ENCODE peak calls at places on chromosomes 2 and 18, in five cellular contexts. F is fibroblast of lung, H is NCI-H1092, D is tibial nerve, B is body of pancreas. V is an unnamed sample.

GRCh38 chr2:54456526-54457325 is 599 bp downstream of the SPTBN1 start:
- DNase-seq in F (peak; percentile 41), H (no peak), D (no peak), B (peak; percentile 61), V (no peak)

GRCh38 chr2:156343940-156344301 is 11.4 kb upstream of the NR4A2 start:
- DNase-seq in B (no peak), F (peak; percentile 51), D (no peak), H (no peak), V (no peak)

GRCh38 chr2:14417586-14417985 is 214.9 kb upstream of the LRATD1 start:
- DNase-seq in H (no peak), B (no peak), D (no peak), F (peak; percentile 31), V (no peak)

GRCh38 chr18:61398961-61399632 is 65.9 kb downstream of the CDH20 start:
- DNase-seq in B (no peak), D (no peak), H (no peak), F (peak; percentile 81), V (no peak)

GRCh38 chr2:207490441-207490840 is 39.3 kb upstream of the CREB1 start:
- DNase-seq in D (no peak), F (no peak), B (no peak), H (no peak), V (no peak)

GRCh38 chr2:53970095-53970897 is 497 bp downstream of the PSME4 start:
- DNase-seq in D (no peak), B (peak; percentile 52), F (peak; percentile 48), H (no peak), V (no peak)

GRCh38 chr18:35478520-35479435 is 19.0 kb downstream of the INO80C start:
- DNase-seq in B (no peak), F (peak; percentile 87), D (no peak), H (peak; percentile 42), V (no peak)

GRCh38 chr18:3089579-3089978 is 76.6 kb upstream of the LPIN2 start:
- DNase-seq in D (no peak), F (no peak), B (no peak), H (no peak), V (no peak)

GRCh38 chr2:234863043-234863934 is 88.5 kb upstream of the SH3BP4 start:
- DNase-seq in F (peak; percentile 84), D (peak; percentile 30), H (no peak), B (peak; percentile 78), V (no peak)

GRCh38 chr2:64405476-64406406 is 48.2 kb upstream of the LGALSL start:
- DNase-seq in B (no peak), F (peak; percentile 67), H (no peak), D (no peak), V (no peak)

GRCh38 chr2:233119123-233119522 is 59.0 kb downstream of the INPP5D start:
- DNase-seq in F (no peak), D (no peak), B (no peak), H (no peak), V (no peak)

GRCh38 chr18:12862467-12862866 is 21.6 kb downstream of the PTPN2 start:
- DNase-seq in F (peak; percentile 46), B (peak; percentile 25), D (no peak), H (no peak), V (no peak)

GRCh38 chr2:234773764-234774409 is 177.9 kb upstream of the SH3BP4 start:
- DNase-seq in F (no peak), B (no peak), H (no peak), D (no peak), V (no peak)

GRCh38 chr18:52175406-52175805 is 164.6 kb upstream of the DCC start:
- DNase-seq in H (no peak), B (no peak), D (no peak), F (no peak), V (no peak)

GRCh38 chr2:173752152-173752551 is 213.0 kb downstream of the SP3 start:
- DNase-seq in D (no peak), H (no peak), B (no peak), F (peak; percentile 6), V (no peak)

GRCh38 chr2:28997237-28997846 is 16.2 kb downstream of the TOGARAM2 start:
- DNase-seq in H (no peak), D (no peak), F (peak; percentile 46), B (no peak), V (no peak)

GRCh38 chr2:14492920-14493503 is 139.5 kb upstream of the LRATD1 start:
- DNase-seq in B (no peak), H (no peak), D (no peak), F (peak; percentile 94), V (no peak)

GRCh38 chr2:71299507-71299906 is 32.1 kb upstream of the ZNF638 start:
- DNase-seq in H (no peak), F (peak; percentile 24), D (no peak), B (no peak), V (no peak)

GRCh38 chr2:175366814-175367213 is 185.3 kb upstream of the ATP5MC3 start:
- DNase-seq in B (peak; percentile 37), H (peak; percentile 33), D (no peak), F (peak; percentile 24), V (no peak)

GRCh38 chr18:36188912-36189311 is 1.6 kb downstream of the MOCOS start:
- DNase-seq in B (no peak), D (no peak), F (no peak), H (no peak), V (no peak)

GRCh38 chr2:234494361-234495075 is 2.4 kb downstream of the ARL4C start:
- DNase-seq in F (peak; percentile 85), D (no peak), B (peak; percentile 38), H (peak; percentile 9), V (no peak)

GRCh38 chr2:186256540-186256939 is 229.5 kb upstream of the ZC3H15 start:
- DNase-seq in H (no peak), D (no peak), B (no peak), F (peak; percentile 39), V (peak; percentile 1)

GRCh38 chr2:199018826-199019225 is 438.9 kb downstream of the SATB2 start:
- DNase-seq in B (no peak), H (no peak), F (peak; percentile 68), D (no peak), V (no peak)